ENCODE peak calls at places on chromosomes 16 and 17, in ten cellular contexts. One of them, this sample, is unnamed.

GRCh38 chr17:33140413-33141099 is 148.9 kb downstream of the SPACA3 start:
- DNase-seq in T-cell: no peak
- DNase-seq in RWPE2: no peak
- DNase-seq in HL-60: no peak
- DNase-seq in H54: no peak
- DNase-seq in NCI-H460: no peak
- DNase-seq in activated naive CD8-positive, alpha-beta T cell treated with anti-CD3 and anti-CD28 coated beads, Interleukin-2, amount 50 U/mL, for 24 hours: no peak
- DNase-seq in left kidney: no peak
- DNase-seq in AG09309: no peak
- DNase-seq in KBM-7: no peak
- DNase-seq in this sample: no peak

GRCh38 chr17:15651583-15652110 is 32.1 kb upstream of the FBXW10B start:
- DNase-seq in T-cell: no peak
- DNase-seq in RWPE2: peak; percentile 96
- DNase-seq in HL-60: peak; percentile 90
- DNase-seq in H54: peak; percentile 83
- DNase-seq in NCI-H460: peak; percentile 99
- DNase-seq in activated naive CD8-positive, alpha-beta T cell treated with anti-CD3 and anti-CD28 coated beads, Interleukin-2, amount 50 U/mL, for 24 hours: peak; percentile 3
- DNase-seq in left kidney: peak; percentile 95
- DNase-seq in AG09309: peak; percentile 93
- DNase-seq in KBM-7: peak; percentile 94
- DNase-seq in this sample: peak; percentile 96

GRCh38 chr16:3740934-3741333 is 23.6 kb upstream of the TRAP1 start:
- DNase-seq in T-cell: no peak
- DNase-seq in RWPE2: no peak
- DNase-seq in HL-60: no peak
- DNase-seq in H54: no peak
- DNase-seq in NCI-H460: no peak
- DNase-seq in activated naive CD8-positive, alpha-beta T cell treated with anti-CD3 and anti-CD28 coated beads, Interleukin-2, amount 50 U/mL, for 24 hours: no peak
- DNase-seq in left kidney: no peak
- DNase-seq in AG09309: no peak
- DNase-seq in KBM-7: no peak
- DNase-seq in this sample: no peak

GRCh38 chr16:87543436-87544191 is 50.8 kb upstream of the ZCCHC14 start:
- DNase-seq in T-cell: no peak
- DNase-seq in RWPE2: no peak
- DNase-seq in HL-60: peak; percentile 40
- DNase-seq in H54: no peak
- DNase-seq in NCI-H460: no peak
- DNase-seq in activated naive CD8-positive, alpha-beta T cell treated with anti-CD3 and anti-CD28 coated beads, Interleukin-2, amount 50 U/mL, for 24 hours: peak; percentile 25
- DNase-seq in left kidney: peak; percentile 39
- DNase-seq in AG09309: no peak
- DNase-seq in KBM-7: peak; percentile 57
- DNase-seq in this sample: no peak

GRCh38 chr17:71974051-71974450 is 146.8 kb upstream of the SOX9 start:
- DNase-seq in T-cell: no peak
- DNase-seq in RWPE2: no peak
- DNase-seq in HL-60: no peak
- DNase-seq in H54: no peak
- DNase-seq in NCI-H460: no peak
- DNase-seq in activated naive CD8-positive, alpha-beta T cell treated with anti-CD3 and anti-CD28 coated beads, Interleukin-2, amount 50 U/mL, for 24 hours: no peak
- DNase-seq in left kidney: no peak
- DNase-seq in AG09309: no peak
- DNase-seq in KBM-7: no peak
- DNase-seq in this sample: no peak

GRCh38 chr17:65595071-65595655 is 33.7 kb upstream of the AXIN2 start:
- DNase-seq in T-cell: no peak
- DNase-seq in RWPE2: no peak
- DNase-seq in HL-60: no peak
- DNase-seq in H54: no peak
- DNase-seq in NCI-H460: no peak
- DNase-seq in activated naive CD8-positive, alpha-beta T cell treated with anti-CD3 and anti-CD28 coated beads, Interleukin-2, amount 50 U/mL, for 24 hours: no peak
- DNase-seq in left kidney: no peak
- DNase-seq in AG09309: no peak
- DNase-seq in KBM-7: no peak
- DNase-seq in this sample: no peak

GRCh38 chr17:77320501-77321256 is 179.9 kb downstream of the SEC14L1 start:
- DNase-seq in T-cell: no peak
- DNase-seq in RWPE2: peak; percentile 69
- DNase-seq in HL-60: peak; percentile 73
- DNase-seq in H54: no peak
- DNase-seq in NCI-H460: no peak
- DNase-seq in activated naive CD8-positive, alpha-beta T cell treated with anti-CD3 and anti-CD28 coated beads, Interleukin-2, amount 50 U/mL, for 24 hours: no peak
- DNase-seq in left kidney: no peak
- DNase-seq in AG09309: no peak
- DNase-seq in KBM-7: peak; percentile 73
- DNase-seq in this sample: no peak

GRCh38 chr17:66276328-66276937 is 26.0 kb upstream of the PRKCA start:
- DNase-seq in T-cell: no peak
- DNase-seq in RWPE2: no peak
- DNase-seq in HL-60: no peak
- DNase-seq in H54: no peak
- DNase-seq in NCI-H460: no peak
- DNase-seq in activated naive CD8-positive, alpha-beta T cell treated with anti-CD3 and anti-CD28 coated beads, Interleukin-2, amount 50 U/mL, for 24 hours: no peak
- DNase-seq in left kidney: no peak
- DNase-seq in AG09309: no peak
- DNase-seq in KBM-7: no peak
- DNase-seq in this sample: no peak

GRCh38 chr17:78935419-78936323 is 10.5 kb upstream of the TIMP2 start:
- DNase-seq in T-cell: no peak
- DNase-seq in RWPE2: no peak
- DNase-seq in HL-60: no peak
- DNase-seq in H54: peak; percentile 91
- DNase-seq in NCI-H460: no peak
- DNase-seq in activated naive CD8-positive, alpha-beta T cell treated with anti-CD3 and anti-CD28 coated beads, Interleukin-2, amount 50 U/mL, for 24 hours: no peak
- DNase-seq in left kidney: peak; percentile 82
- DNase-seq in AG09309: peak; percentile 90
- DNase-seq in KBM-7: no peak
- DNase-seq in this sample: peak; percentile 86

GRCh38 chr16:2386990-2387389 is 42.3 kb upstream of the CCNF start:
- DNase-seq in T-cell: no peak
- DNase-seq in RWPE2: no peak
- DNase-seq in HL-60: no peak
- DNase-seq in H54: no peak
- DNase-seq in NCI-H460: no peak
- DNase-seq in activated naive CD8-positive, alpha-beta T cell treated with anti-CD3 and anti-CD28 coated beads, Interleukin-2, amount 50 U/mL, for 24 hours: no peak
- DNase-seq in left kidney: no peak
- DNase-seq in AG09309: no peak
- DNase-seq in KBM-7: no peak
- DNase-seq in this sample: no peak

GRCh38 chr17:34533811-34534527 is 45.4 kb upstream of the TMEM132E start:
- DNase-seq in T-cell: no peak
- DNase-seq in RWPE2: no peak
- DNase-seq in HL-60: no peak
- DNase-seq in H54: no peak
- DNase-seq in NCI-H460: no peak
- DNase-seq in activated naive CD8-positive, alpha-beta T cell treated with anti-CD3 and anti-CD28 coated beads, Interleukin-2, amount 50 U/mL, for 24 hours: no peak
- DNase-seq in left kidney: peak; percentile 7
- DNase-seq in AG09309: no peak
- DNase-seq in KBM-7: no peak
- DNase-seq in this sample: no peak

GRCh38 chr17:80101946-80102706 is 745 bp downstream of the GAA start:
- DNase-seq in T-cell: no peak
- DNase-seq in RWPE2: no peak
- DNase-seq in HL-60: peak; percentile 42
- DNase-seq in H54: no peak
- DNase-seq in NCI-H460: no peak
- DNase-seq in activated naive CD8-positive, alpha-beta T cell treated with anti-CD3 and anti-CD28 coated beads, Interleukin-2, amount 50 U/mL, for 24 hours: peak; percentile 29
- DNase-seq in left kidney: peak; percentile 46
- DNase-seq in AG09309: no peak
- DNase-seq in KBM-7: peak; percentile 48
- DNase-seq in this sample: peak; percentile 38

GRCh38 chr16:31184888-31185287 is 4.9 kb downstream of the FUS start:
- DNase-seq in T-cell: no peak
- DNase-seq in RWPE2: peak; percentile 52
- DNase-seq in HL-60: no peak
- DNase-seq in H54: no peak
- DNase-seq in NCI-H460: no peak
- DNase-seq in activated naive CD8-positive, alpha-beta T cell treated with anti-CD3 and anti-CD28 coated beads, Interleukin-2, amount 50 U/mL, for 24 hours: no peak
- DNase-seq in left kidney: no peak
- DNase-seq in AG09309: no peak
- DNase-seq in KBM-7: no peak
- DNase-seq in this sample: no peak

GRCh38 chr16:80557037-80557436 is 16.2 kb downstream of the DYNLRB2 start:
- DNase-seq in T-cell: no peak
- DNase-seq in RWPE2: no peak
- DNase-seq in HL-60: no peak
- DNase-seq in H54: no peak
- DNase-seq in NCI-H460: no peak
- DNase-seq in activated naive CD8-positive, alpha-beta T cell treated with anti-CD3 and anti-CD28 coated beads, Interleukin-2, amount 50 U/mL, for 24 hours: no peak
- DNase-seq in left kidney: no peak
- DNase-seq in AG09309: no peak
- DNase-seq in KBM-7: no peak
- DNase-seq in this sample: no peak

GRCh38 chr17:53150101-53150698 is 672.5 kb upstream of the KIF2B start:
- DNase-seq in T-cell: no peak
- DNase-seq in RWPE2: no peak
- DNase-seq in HL-60: no peak
- DNase-seq in H54: no peak
- DNase-seq in NCI-H460: peak; percentile 20
- DNase-seq in activated naive CD8-positive, alpha-beta T cell treated with anti-CD3 and anti-CD28 coated beads, Interleukin-2, amount 50 U/mL, for 24 hours: no peak
- DNase-seq in left kidney: peak; percentile 47
- DNase-seq in AG09309: no peak
- DNase-seq in KBM-7: peak; percentile 3
- DNase-seq in this sample: peak; percentile 43

GRCh38 chr16:50284131-50284911 is 18.0 kb downstream of the ADCY7 start:
- DNase-seq in T-cell: no peak
- DNase-seq in RWPE2: no peak
- DNase-seq in HL-60: peak; percentile 61
- DNase-seq in H54: no peak
- DNase-seq in NCI-H460: no peak
- DNase-seq in activated naive CD8-positive, alpha-beta T cell treated with anti-CD3 and anti-CD28 coated beads, Interleukin-2, amount 50 U/mL, for 24 hours: no peak
- DNase-seq in left kidney: no peak
- DNase-seq in AG09309: no peak
- DNase-seq in KBM-7: peak; percentile 26
- DNase-seq in this sample: no peak

GRCh38 chr17:15511142-15511541 is 43.7 kb upstream of the CDRT4 start:
- DNase-seq in T-cell: no peak
- DNase-seq in RWPE2: no peak
- DNase-seq in HL-60: no peak
- DNase-seq in H54: no peak
- DNase-seq in NCI-H460: no peak
- DNase-seq in activated naive CD8-positive, alpha-beta T cell treated with anti-CD3 and anti-CD28 coated beads, Interleukin-2, amount 50 U/mL, for 24 hours: no peak
- DNase-seq in left kidney: no peak
- DNase-seq in AG09309: no peak
- DNase-seq in KBM-7: no peak
- DNase-seq in this sample: no peak

GRCh38 chr16:2531696-2532493 is 687 bp upstream of the CEMP1 start:
- DNase-seq in T-cell: peak; percentile 97
- DNase-seq in RWPE2: peak; percentile 98
- DNase-seq in HL-60: peak; percentile 97
- DNase-seq in H54: peak; percentile 97
- DNase-seq in NCI-H460: peak; percentile 97
- DNase-seq in activated naive CD8-positive, alpha-beta T cell treated with anti-CD3 and anti-CD28 coated beads, Interleukin-2, amount 50 U/mL, for 24 hours: peak; percentile 98
- DNase-seq in left kidney: peak; percentile 99
- DNase-seq in AG09309: peak; percentile 82
- DNase-seq in KBM-7: peak; percentile 96
- DNase-seq in this sample: peak; percentile 99

GRCh38 chr16:58128721-58129096 is 472 bp downstream of the CFAP20 start:
- DNase-seq in T-cell: no peak
- DNase-seq in RWPE2: no peak
- DNase-seq in HL-60: no peak
- DNase-seq in H54: no peak
- DNase-seq in NCI-H460: no peak
- DNase-seq in activated naive CD8-positive, alpha-beta T cell treated with anti-CD3 and anti-CD28 coated beads, Interleukin-2, amount 50 U/mL, for 24 hours: no peak
- DNase-seq in left kidney: peak; percentile 75
- DNase-seq in AG09309: no peak
- DNase-seq in KBM-7: no peak
- DNase-seq in this sample: peak; percentile 47